ENCODE peak calls at places on chromosomes 3 and 15, in six cellular contexts. N, D, Y, Z, H and L are unnamed samples.

GRCh38 chr3:4808637-4809036 is 170.6 kb upstream of the BHLHE40 start:
- DNase-seq in N (no peak), D (no peak), Y (no peak), Z (no peak), H (no peak), L (no peak)

GRCh38 chr15:88637841-88638625 is 783 bp upstream of the ISG20 start:
- DNase-seq in N (peak), D (no peak), Y (no peak), Z (no peak), H (peak), L (no peak)

GRCh38 chr3:45567730-45568172 is 26.8 kb upstream of the LIMD1 start:
- DNase-seq in N (no peak), D (no peak), Y (no peak), Z (peak), H (no peak), L (no peak)

GRCh38 chr15:28191832-28192231 is 92.7 kb upstream of the OCA2 start:
- DNase-seq in N (no peak), D (no peak), Y (no peak), Z (no peak), H (no peak), L (no peak)

GRCh38 chr3:128933213-128933921 is 53.9 kb downstream of the ACAD9 start:
- DNase-seq in N (no peak), D (no peak), Y (no peak), Z (no peak), H (no peak), L (no peak)

GRCh38 chr3:169575381-169575780 is 88.1 kb downstream of the MECOM start:
- DNase-seq in N (peak), D (no peak), Y (no peak), Z (no peak), H (no peak), L (no peak)

GRCh38 chr15:27906802-27907201 is 192.3 kb downstream of the OCA2 start:
- DNase-seq in N (no peak), D (no peak), Y (no peak), Z (no peak), H (no peak), L (no peak)

GRCh38 chr3:50189274-50189673 is 2.1 kb upstream of the GNAT1 start:
- DNase-seq in N (peak), D (no peak), Y (peak), Z (no peak), H (peak), L (peak)

GRCh38 chr3:128426128-128426921 is 40.4 kb downstream of the DNAJB8 start:
- DNase-seq in N (peak), D (no peak), Y (no peak), Z (no peak), H (peak), L (no peak)

GRCh38 chr15:89905846-89906378 is 6.8 kb downstream of the ARPIN start:
- DNase-seq in N (no peak), D (no peak), Y (no peak), Z (no peak), H (no peak), L (no peak)

GRCh38 chr15:90082140-90082713 is 20.0 kb downstream of the IDH2 start:
- DNase-seq in N (no peak), D (no peak), Y (no peak), Z (no peak), H (no peak), L (no peak)

GRCh38 chr3:8460815-8461482 is 40.7 kb upstream of the LMCD1 start:
- DNase-seq in N (no peak), D (no peak), Y (no peak), Z (no peak), H (no peak), L (no peak)

GRCh38 chr15:90402230-90402629 is 14.2 kb downstream of the IQGAP1 start:
- DNase-seq in N (peak), D (no peak), Y (peak), Z (no peak), H (peak), L (no peak)

GRCh38 chr3:105905328-105905727 is 36.5 kb upstream of the CBLB start:
- DNase-seq in N (no peak), D (no peak), Y (no peak), Z (no peak), H (no peak), L (no peak)

GRCh38 chr3:124691599-124691998 is 38.7 kb upstream of the UMPS start:
- DNase-seq in N (no peak), D (no peak), Y (no peak), Z (no peak), H (peak), L (no peak)

GRCh38 chr3:57152150-57152549 is 13.0 kb downstream of the IL17RD start:
- DNase-seq in N (no peak), D (no peak), Y (no peak), Z (no peak), H (peak), L (no peak)

GRCh38 chr15:45099549-45100165 is 14.3 kb downstream of the DUOX2 start:
- DNase-seq in N (no peak), D (no peak), Y (no peak), Z (no peak), H (no peak), L (no peak)

GRCh38 chr3:47339951-47340350 is 40.9 kb upstream of the PTPN23 start:
- DNase-seq in N (no peak), D (no peak), Y (no peak), Z (no peak), H (no peak), L (no peak)

GRCh38 chr15:101641894-101642293 is 10.3 kb downstream of the TM2D3 start:
- DNase-seq in N (no peak), D (no peak), Y (no peak), Z (peak), H (no peak), L (no peak)

DNA sequence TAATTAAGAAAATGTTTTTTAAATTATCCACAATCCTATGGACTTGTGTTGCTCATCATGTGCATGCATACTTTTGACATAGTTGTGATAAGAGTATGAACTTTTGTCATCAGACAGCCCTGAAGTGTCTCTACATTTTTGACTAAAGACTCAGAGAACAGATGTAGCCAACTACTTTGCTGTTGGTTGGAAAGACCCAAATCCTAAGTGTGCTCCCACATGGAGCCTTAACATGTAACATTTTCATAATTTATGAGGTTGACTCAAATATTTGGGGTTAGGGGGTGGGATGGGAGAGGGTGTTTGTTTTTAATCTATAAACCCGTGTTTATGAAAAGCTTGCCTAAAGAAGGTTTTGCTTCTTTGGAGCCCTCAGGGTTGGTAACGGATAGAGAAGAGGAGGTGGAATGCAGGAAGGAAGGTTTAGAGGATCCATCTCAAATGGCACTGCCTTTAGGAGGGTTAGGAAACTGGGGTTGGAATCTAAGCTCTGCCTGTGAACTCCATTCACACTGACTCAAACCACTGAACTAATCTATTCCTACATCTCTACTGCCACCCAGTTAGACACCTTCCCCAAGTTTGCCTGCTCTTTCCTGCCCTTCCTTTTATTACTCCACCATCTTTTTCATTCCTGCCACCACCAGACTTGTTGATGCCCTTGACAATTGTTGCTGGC is 3.7 kb downstream of the BOC start:
- DNase-seq in N (no peak), D (no peak), Y (no peak), Z (no peak), H (no peak), L (no peak)
- H3K4me3 ChIP-seq in N (no peak), D (no peak), Y (no peak), Z (no peak), H (no peak), L (no peak)

GRCh38 chr3:115832265-115832664 is 209.0 kb downstream of the GAP43 start:
- DNase-seq in N (no peak), D (no peak), Y (no peak), Z (no peak), H (no peak), L (no peak)

GRCh38 chr3:115834068-115834467 is 210.8 kb downstream of the GAP43 start:
- DNase-seq in N (no peak), D (no peak), Y (no peak), Z (no peak), H (no peak), L (no peak)

GRCh38 chr3:115831864-115832263 is 208.6 kb downstream of the GAP43 start:
- DNase-seq in N (no peak), D (no peak), Y (no peak), Z (no peak), H (no peak), L (no peak)

GRCh38 chr3:115830764-115831395 is 207.6 kb downstream of the GAP43 start:
- DNase-seq in N (no peak), D (no peak), Y (no peak), Z (no peak), H (no peak), L (no peak)

DNA sequence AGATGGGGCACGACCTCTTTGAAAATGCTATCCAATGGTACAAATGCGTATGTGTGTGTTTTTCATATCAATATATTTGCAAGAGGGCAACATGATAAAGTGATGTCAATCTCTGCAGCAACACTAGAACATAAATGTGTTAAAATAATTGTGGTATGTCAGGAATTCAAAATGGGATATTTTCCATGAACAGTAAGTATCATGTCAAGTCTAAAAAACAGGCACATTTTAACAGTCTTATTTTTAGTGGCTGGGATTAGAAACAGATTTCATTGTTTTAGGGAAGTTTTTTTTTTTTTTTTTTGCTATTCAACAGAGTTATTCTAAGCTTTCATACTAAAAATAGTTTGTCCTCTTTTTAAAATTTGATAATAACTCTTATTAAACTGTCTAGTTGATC is 209.8 kb downstream of the GAP43 start:
- DNase-seq in N (no peak), D (no peak), Y (no peak), Z (no peak), H (no peak), L (no peak)
- TF ChIP-seq ZNF274 in N (no peak), D (no peak), Y (no peak), Z (no peak), H (no peak), L (no peak)

GRCh38 chr3:13869944-13870343 is 9.9 kb downstream of the WNT7A start:
- DNase-seq in N (no peak), D (no peak), Y (no peak), Z (no peak), H (no peak), L (no peak)
- TF ChIP-seq YY1 in N (no peak), D (no peak), Y (no peak), Z (no peak), H (no peak), L (no peak)

DNA sequence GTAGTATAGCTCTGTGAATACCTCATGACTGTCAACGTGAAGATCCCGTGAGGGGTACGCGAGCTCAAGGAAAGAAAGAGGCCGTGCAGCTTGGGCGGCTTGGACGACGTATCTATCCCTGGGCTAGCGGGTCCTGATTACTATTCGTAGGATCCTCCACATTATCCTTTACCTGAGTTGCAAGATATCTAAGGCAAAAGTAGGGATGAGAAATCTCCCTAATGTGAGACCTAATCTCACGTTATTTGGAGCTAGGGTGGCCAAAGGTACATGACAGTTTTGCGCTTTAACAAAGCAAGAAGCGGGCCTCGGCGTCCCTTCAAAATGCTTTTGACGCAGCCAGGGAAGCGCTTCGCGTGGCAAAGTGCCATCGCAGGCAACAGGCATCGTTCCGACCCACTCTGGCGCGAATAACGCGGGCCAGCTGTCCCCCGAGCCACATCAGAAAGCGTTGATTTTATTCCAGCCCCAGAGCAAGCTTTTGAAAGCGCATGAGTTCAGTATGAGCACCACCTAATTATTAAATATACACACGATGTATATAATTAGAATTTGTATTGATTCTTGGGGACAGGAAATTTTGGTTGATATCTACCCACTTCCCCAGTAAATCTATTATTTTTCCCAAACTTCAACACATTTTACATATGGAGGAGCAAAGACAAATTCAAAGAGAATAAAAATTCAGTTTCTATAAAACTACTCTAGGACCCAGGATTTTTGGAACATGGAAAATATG is 2.5 kb upstream of the EOMES start:
- DNase-seq in N (no peak), D (no peak), Y (no peak), Z (no peak), H (no peak), L (no peak)
- H3K4me3 ChIP-seq in N (no peak), D (no peak), Y (no peak), Z (no peak), H (no peak), L (no peak)

GRCh38 chr15:54803987-54804386 is 392.8 kb downstream of the RSL24D1 start:
- DNase-seq in N (no peak), D (no peak), Y (no peak), Z (no peak), H (no peak), L (no peak)

GRCh38 chr15:54808321-54808720 is 388.4 kb downstream of the RSL24D1 start:
- DNase-seq in N (no peak), D (no peak), Y (no peak), Z (no peak), H (no peak), L (no peak)

GRCh38 chr15:54803139-54803808 is 393.5 kb downstream of the RSL24D1 start:
- DNase-seq in N (no peak), D (no peak), Y (no peak), Z (peak), H (no peak), L (no peak)
- TF ChIP-seq ZNF274 in N (no peak), D (no peak), Y (no peak), Z (no peak), H (no peak), L (no peak)

DNA sequence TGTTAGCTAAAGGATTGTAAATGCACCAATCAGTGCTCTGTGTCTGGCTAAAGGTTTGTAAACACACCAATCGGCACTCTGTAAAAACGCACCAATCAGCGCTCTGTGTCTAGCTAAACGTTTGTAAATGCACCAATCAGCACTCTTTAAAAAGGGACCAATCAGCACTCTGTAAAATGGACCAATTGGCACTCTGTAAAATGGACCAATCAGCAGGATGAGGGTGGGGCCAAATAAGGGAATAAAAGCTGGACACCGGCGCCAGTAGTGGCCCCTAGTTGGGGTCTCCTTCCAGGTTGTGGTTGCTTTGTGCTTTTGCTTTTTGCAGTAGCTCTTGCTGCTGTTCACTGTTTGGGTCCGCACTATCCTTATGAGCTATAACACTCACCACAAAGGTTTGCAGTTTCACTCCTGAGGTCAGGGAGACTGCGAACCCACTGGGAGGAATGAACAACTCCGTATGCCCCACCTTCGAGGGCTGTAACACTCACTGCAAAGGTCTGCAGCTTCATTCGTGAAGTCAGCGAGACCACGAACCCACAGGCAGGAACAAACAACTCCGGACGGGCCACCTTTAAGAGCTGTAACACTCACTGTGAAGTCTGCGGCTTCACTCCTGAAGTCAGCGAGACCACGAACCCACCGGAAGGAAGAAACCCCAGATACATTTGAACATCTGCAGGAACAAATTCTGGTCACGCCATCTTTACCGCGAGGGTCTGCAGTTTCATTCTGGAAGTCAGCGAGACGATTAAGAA is 1.1 kb upstream of the SUCLG2 start:
- DNase-seq in N (no peak), D (no peak), Y (no peak), Z (peak), H (peak), L (no peak)
- TF ChIP-seq YY1 in N (no peak), D (no peak), Y (no peak), Z (peak), H (no peak), L (no peak)

DNA sequence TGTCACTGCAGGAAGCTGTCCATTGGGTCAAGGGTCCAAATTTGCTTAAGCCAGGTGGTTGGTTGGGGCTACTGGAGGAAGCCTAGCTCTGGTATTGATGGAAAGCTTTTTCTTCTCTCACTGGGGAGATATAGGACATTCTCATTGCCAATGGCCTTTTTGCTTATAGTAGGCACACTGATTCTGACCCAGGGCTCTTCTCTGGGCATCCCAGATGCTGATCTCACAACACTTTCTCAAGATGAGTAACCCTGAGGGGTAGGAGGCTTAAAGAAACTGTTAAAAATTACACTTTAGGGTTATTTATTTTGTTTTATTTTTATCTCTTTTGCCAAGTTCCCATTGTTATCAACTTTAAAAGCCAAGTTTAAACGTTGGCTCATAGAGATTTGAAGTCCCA is 337.8 kb downstream of the LRRC3B start:
- DNase-seq in N (no peak), D (no peak), Y (no peak), Z (no peak), H (no peak), L (no peak)
- H3K4me3 ChIP-seq in N (no peak), D (no peak), Y (no peak), Z (no peak), H (no peak), L (no peak)